ENCODE peak calls at places on chromosome 2, in seven cellular contexts. P, V, G, Q, I, T and Z are unnamed samples.

GRCh38 chr2:196166876-196167275 is 4.5 kb downstream of the STK17B start:
- DNase-seq in P (peak; percentile 12), V (peak; percentile 47), G (peak; percentile 87), Q (peak; percentile 45), I (peak; percentile 37), T (no peak), Z (no peak)

GRCh38 chr2:230693411-230693810 is 19.2 kb upstream of the CAB39 start:
- DNase-seq in P (no peak), V (no peak), G (no peak), Q (no peak), I (no peak), T (no peak), Z (no peak)

GRCh38 chr2:240935101-240935876 is 29.2 kb downstream of the CROCC2 start:
- DNase-seq in P (no peak), V (no peak), G (no peak), Q (no peak), I (no peak), T (no peak), Z (no peak)

GRCh38 chr2:202847693-202848524 is 23.7 kb downstream of the ICA1L start:
- DNase-seq in P (no peak), V (no peak), G (no peak), Q (no peak), I (no peak), T (no peak), Z (peak; percentile 18)

GRCh38 chr2:160910681-160911080 is 249.5 kb upstream of the TANK start:
- DNase-seq in P (no peak), V (no peak), G (peak; percentile 66), Q (no peak), I (peak; percentile 71), T (no peak), Z (no peak)

GRCh38 chr2:74457129-74457548 is 1.1 kb upstream of the WBP1 start:
- DNase-seq in P (no peak), V (no peak), G (peak; percentile 31), Q (no peak), I (no peak), T (no peak), Z (no peak)

GRCh38 chr2:105896765-105897163 is 152.1 kb downstream of the NCK2 start:
- DNase-seq in P (no peak), V (no peak), G (no peak), Q (no peak), I (no peak), T (no peak), Z (no peak)

GRCh38 chr2:67917332-67918054 is 145.3 kb downstream of the C1D start:
- DNase-seq in P (no peak), V (peak; percentile 77), G (peak; percentile 92), Q (no peak), I (peak; percentile 91), T (no peak), Z (no peak)

GRCh38 chr2:20584637-20585321 is 66.1 kb downstream of the HS1BP3 start:
- DNase-seq in P (no peak), V (peak; percentile 83), G (peak; percentile 99), Q (no peak), I (peak; percentile 98), T (no peak), Z (no peak)

GRCh38 chr2:168220971-168221819 is 26.2 kb downstream of the STK39 start:
- DNase-seq in P (no peak), V (no peak), G (peak; percentile 39), Q (no peak), I (no peak), T (no peak), Z (no peak)

GRCh38 chr2:23250371-23250770 is 134.6 kb upstream of the KLHL29 start:
- DNase-seq in P (no peak), V (no peak), G (no peak), Q (no peak), I (no peak), T (no peak), Z (no peak)

GRCh38 chr2:33505966-33506365 is 29.5 kb downstream of the RASGRP3 start:
- DNase-seq in P (no peak), V (no peak), G (no peak), Q (no peak), I (no peak), T (no peak), Z (no peak)

GRCh38 chr2:26675651-26676255 is 16.8 kb upstream of the KCNK3 start:
- DNase-seq in P (no peak), V (no peak), G (no peak), Q (no peak), I (no peak), T (no peak), Z (no peak)

GRCh38 chr2:240247241-240247867 is 106.9 kb upstream of the OTOS start:
- DNase-seq in P (no peak), V (no peak), G (no peak), Q (no peak), I (no peak), T (no peak), Z (no peak)

GRCh38 chr2:72561621-72562318 is 264.1 kb downstream of the EXOC6B start:
- DNase-seq in P (no peak), V (peak; percentile 11), G (peak; percentile 68), Q (no peak), I (peak; percentile 34), T (no peak), Z (no peak)

GRCh38 chr2:3008551-3009498 is 368.8 kb downstream of the EIPR1 start:
- DNase-seq in P (no peak), V (no peak), G (no peak), Q (no peak), I (no peak), T (no peak), Z (no peak)

GRCh38 chr2:74421248-74421870 is at the start of the genes C2orf81 and WDR54:
- DNase-seq in P (peak; percentile 85), V (peak; percentile 55), G (peak; percentile 82), Q (peak; percentile 84), I (peak; percentile 91), T (peak; percentile 76), Z (peak; percentile 99)

GRCh38 chr2:64463784-64464183 is 9.8 kb downstream of the LGALSL start:
- DNase-seq in P (no peak), V (peak; percentile 72), G (peak; percentile 61), Q (no peak), I (peak; percentile 78), T (no peak), Z (no peak)

GRCh38 chr2:45119855-45120254 is 110.6 kb upstream of the SIX2 start:
- DNase-seq in P (no peak), V (peak; percentile 75), G (peak; percentile 85), Q (no peak), I (peak; percentile 75), T (no peak), Z (no peak)

GRCh38 chr2:6071536-6071935 is 379.4 kb downstream of the SOX11 start:
- DNase-seq in P (no peak), V (no peak), G (no peak), Q (no peak), I (no peak), T (no peak), Z (no peak)

GRCh38 chr2:25822190-25823117 is 55.8 kb downstream of the ASXL2 start:
- DNase-seq in P (peak; percentile 70), V (no peak), G (no peak), Q (no peak), I (no peak), T (peak; percentile 39), Z (peak; percentile 59)

GRCh38 chr2:222711315-222711940 is 40.0 kb downstream of the MOGAT1 start:
- DNase-seq in P (no peak), V (no peak), G (no peak), Q (no peak), I (no peak), T (no peak), Z (no peak)

GRCh38 chr2:233051241-233052149 is 8.6 kb upstream of the INPP5D start:
- DNase-seq in P (no peak), V (no peak), G (peak; percentile 24), Q (no peak), I (no peak), T (no peak), Z (no peak)

GRCh38 chr2:104900608-104901007 is 46.7 kb downstream of the POU3F3 start:
- DNase-seq in P (no peak), V (no peak), G (no peak), Q (no peak), I (no peak), T (no peak), Z (no peak)

GRCh38 chr2:187580462-187581124 is 26.4 kb upstream of the TFPI start:
- DNase-seq in P (peak; percentile 84), V (peak; percentile 44), G (peak; percentile 85), Q (peak; percentile 80), I (peak; percentile 47), T (no peak), Z (peak; percentile 18)

GRCh38 chr2:151106805-151107490 is 154.7 kb downstream of the RBM43 start:
- DNase-seq in P (no peak), V (peak; percentile 1), G (no peak), Q (no peak), I (peak; percentile 33), T (no peak), Z (no peak)

GRCh38 chr2:860259-860855 is 90.3 kb upstream of the SNTG2 start:
- DNase-seq in P (no peak), V (no peak), G (no peak), Q (no peak), I (no peak), T (no peak), Z (no peak)

GRCh38 chr2:38763728-38764127 is 12.6 kb upstream of the SRSF7 start:
- DNase-seq in P (no peak), V (no peak), G (no peak), Q (no peak), I (no peak), T (no peak), Z (no peak)

GRCh38 chr2:159030674-159031380 is 62.4 kb downstream of the TANC1 start:
- DNase-seq in P (peak; percentile 13), V (peak; percentile 39), G (peak; percentile 83), Q (no peak), I (peak; percentile 83), T (no peak), Z (no peak)

GRCh38 chr2:98175811-98176210 is 88.8 kb downstream of the VWA3B start:
- DNase-seq in P (peak; percentile 7), V (no peak), G (no peak), Q (no peak), I (no peak), T (no peak), Z (no peak)

GRCh38 chr2:62149708-62150107 is 46.2 kb upstream of the B3GNT2 start:
- DNase-seq in P (peak; percentile 36), V (peak; percentile 98), G (peak; percentile 96), Q (no peak), I (peak; percentile 95), T (no peak), Z (peak; percentile 17)

GRCh38 chr2:135701442-135701841 is 40.2 kb upstream of the UBXN4 start:
- DNase-seq in P (peak; percentile 5), V (peak; percentile 17), G (peak; percentile 79), Q (no peak), I (peak; percentile 43), T (no peak), Z (no peak)

GRCh38 chr2:181371782-181372292 is 85.3 kb upstream of the ITGA4 start:
- DNase-seq in P (no peak), V (peak; percentile 37), G (peak; percentile 57), Q (no peak), I (peak; percentile 41), T (no peak), Z (no peak)

GRCh38 chr2:143946436-143947385 is 573.2 kb downstream of the ZEB2 start:
- DNase-seq in P (no peak), V (no peak), G (no peak), Q (peak; percentile 100), I (peak; percentile 52), T (no peak), Z (no peak)